ENCODE peak calls at places on chromosome 18, in four cellular contexts. F, R, V and Z are unnamed samples.

GRCh38 chr18:70420151-70420898 is 131.5 kb downstream of the SOCS6 start:
- DNase-seq in R (no peak), F (peak), V (peak), Z (no peak)

GRCh38 chr18:54358495-54358793 is 738 bp downstream of the C18orf54 start:
- DNase-seq in F (peak), V (no peak), R (no peak), Z (no peak)

GRCh38 chr18:79487198-79488165 is 91.8 kb downstream of the NFATC1 start:
- DNase-seq in F (no peak), R (no peak), V (no peak), Z (no peak)

GRCh38 chr18:10497350-10497749 is 28.5 kb upstream of the NAPG start:
- DNase-seq in F (peak), R (no peak), V (peak), Z (no peak)

GRCh38 chr18:8151176-8151575 is 458.1 kb upstream of the RAB12 start:
- DNase-seq in F (no peak), R (no peak), V (no peak), Z (no peak)

GRCh38 chr18:11947214-11948119 is 33.8 kb upstream of the IMPA2 start:
- DNase-seq in R (no peak), F (peak), V (peak), Z (peak)

GRCh38 chr18:59502222-59502898 is 143.3 kb upstream of the LMAN1 start:
- DNase-seq in R (no peak), V (peak), F (peak), Z (no peak)

GRCh38 chr18:32588191-32588590 is 117.5 kb upstream of the GAREM1 start:
- DNase-seq in V (no peak), F (no peak), R (no peak), Z (no peak)

GRCh38 chr18:31977270-31977872 is 34.4 kb upstream of the TRAPPC8 start:
- DNase-seq in R (peak), F (peak), V (peak), Z (no peak)

GRCh38 chr18:47251289-47252120 is at the start of gene SKOR2:
- DNase-seq in R (peak), V (no peak), F (peak), Z (no peak)

GRCh38 chr18:45775241-45775676 is 50.2 kb upstream of the SIGLEC15 start:
- DNase-seq in F (peak), R (peak), V (peak), Z (peak)

GRCh38 chr18:31508781-31509180 is 10.8 kb downstream of the DSG2 start:
- DNase-seq in F (no peak), V (no peak), R (no peak), Z (no peak)

GRCh38 chr18:49059028-49059670 is 108.4 kb upstream of the SMAD7 start:
- DNase-seq in R (no peak), F (peak), V (no peak), Z (no peak)

GRCh38 chr18:70384181-70384790 is 95.4 kb downstream of the SOCS6 start:
- DNase-seq in V (peak), R (no peak), F (peak), Z (peak)

GRCh38 chr18:31679133-31679731 is 5.1 kb downstream of the B4GALT6 start:
- DNase-seq in R (no peak), V (peak), F (peak), Z (peak)

GRCh38 chr18:48077291-48077690 is 146.8 kb upstream of the SMAD2 start:
- DNase-seq in F (no peak), R (no peak), V (no peak), Z (no peak)

GRCh38 chr18:63444567-63444966 is 22.3 kb upstream of the VPS4B start:
- DNase-seq in F (peak), V (peak), R (no peak), Z (no peak)

GRCh38 chr18:61616111-61616610 is 276.6 kb downstream of the RNF152 start:
- DNase-seq in V (no peak), F (no peak), R (no peak), Z (no peak)

GRCh38 chr18:13222371-13223281 is 4.1 kb downstream of the LDLRAD4 start:
- DNase-seq in F (peak), V (no peak), R (peak), Z (no peak)

GRCh38 chr18:70982292-70982691 is 693.4 kb downstream of the SOCS6 start:
- DNase-seq in V (no peak), F (no peak), R (no peak), Z (no peak)

GRCh38 chr18:48138660-48139426 is 208.4 kb upstream of the SMAD2 start:
- DNase-seq in R (no peak), V (no peak), F (no peak), Z (no peak)

GRCh38 chr18:48946329-48946835 is 4.4 kb downstream of the SMAD7 start:
- DNase-seq in F (no peak), R (peak), V (peak), Z (peak)

GRCh38 chr18:7084080-7084765 is 33.4 kb downstream of the LAMA1 start:
- DNase-seq in F (peak), V (peak), R (no peak), Z (peak)

GRCh38 chr18:60894254-60894945 is 438.8 kb upstream of the CDH20 start:
- DNase-seq in R (no peak), F (no peak), V (peak), Z (no peak)

GRCh38 chr18:3593381-3593903 is 143.5 kb downstream of the TGIF1 start:
- DNase-seq in V (peak), F (peak), R (peak), Z (no peak)

GRCh38 chr18:61748024-61748423 is 144.8 kb downstream of the RNF152 start:
- DNase-seq in R (no peak), F (no peak), V (no peak), Z (no peak)

GRCh38 chr18:33440011-33440383 is 524 bp downstream of the CCDC178 start:
- DNase-seq in R (peak), F (peak), V (peak), Z (peak)

GRCh38 chr18:35511833-35512232 is 14.1 kb upstream of the INO80C start:
- DNase-seq in F (no peak), R (no peak), V (no peak), Z (no peak)
- TF ChIP-seq CTCF in F (no peak), R (no peak), V (no peak), Z (peak)

GRCh38 chr18:26545737-26546136 is 2.6 kb downstream of the KCTD1 start:
- DNase-seq in V (no peak), R (no peak), F (no peak), Z (no peak)

GRCh38 chr18:26545335-26545734 is 3.0 kb downstream of the KCTD1 start:
- DNase-seq in V (no peak), R (no peak), F (no peak), Z (no peak)

GRCh38 chr18:26547302-26548143 is 830 bp downstream of the KCTD1 start:
- DNase-seq in V (peak), R (peak), F (peak), Z (no peak)

GRCh38 chr18:26546875-26547301 is 1.5 kb downstream of the KCTD1 start:
- DNase-seq in V (no peak), F (no peak), R (peak), Z (no peak)

GRCh38 chr18:26546170-26546874 is 2.0 kb downstream of the KCTD1 start:
- DNase-seq in F (peak), V (no peak), R (no peak), Z (no peak)
- H3K4me3 ChIP-seq in F (peak), V (peak), R (peak), Z (peak)

GRCh38 chr18:36769611-36770314 is 59.0 kb downstream of the TPGS2 start:
- DNase-seq in F (no peak), R (no peak), V (peak), Z (no peak)
- TF ChIP-seq CTCF in F (peak), R (peak), V (peak), Z (peak)

DNA sequence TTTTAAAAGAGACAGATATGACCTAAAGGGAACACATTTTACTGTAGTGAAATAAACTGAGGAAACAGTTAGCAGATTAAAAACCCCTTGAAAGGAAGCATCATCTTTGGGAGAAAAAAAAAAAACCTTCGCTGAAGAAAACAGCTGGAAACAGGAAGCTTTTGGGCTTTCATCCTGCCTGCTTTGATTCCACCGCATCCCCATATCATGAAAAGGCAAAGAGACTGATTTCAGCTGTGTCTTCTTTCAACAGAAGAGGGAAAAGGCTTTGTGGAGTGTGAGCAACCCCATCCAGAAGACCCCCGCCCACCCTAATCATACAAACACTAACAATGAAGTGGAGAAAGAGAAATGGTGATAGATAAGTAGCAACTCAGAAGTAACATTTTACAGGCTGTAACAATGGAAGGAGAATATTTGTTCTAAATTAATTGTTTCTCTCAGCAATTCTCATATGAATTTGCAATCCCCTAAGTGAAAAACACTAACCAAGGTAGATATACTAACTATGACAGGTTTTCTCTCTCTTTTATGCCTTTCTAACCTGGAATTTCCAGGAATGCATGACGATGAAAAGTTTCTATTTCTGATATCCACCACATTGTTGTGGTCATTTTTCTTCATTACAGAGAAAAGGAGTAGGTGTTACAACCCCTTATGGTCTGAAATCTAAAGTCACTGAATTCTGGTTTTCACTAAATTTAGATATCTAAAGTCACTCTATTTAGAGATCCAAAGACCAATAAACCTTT is 86.2 kb downstream of the TCF4 start:
- DNase-seq in F (no peak), V (no peak), R (no peak), Z (no peak)
- H3K4me3 ChIP-seq in F (no peak), V (no peak), R (no peak), Z (no peak)

DNA sequence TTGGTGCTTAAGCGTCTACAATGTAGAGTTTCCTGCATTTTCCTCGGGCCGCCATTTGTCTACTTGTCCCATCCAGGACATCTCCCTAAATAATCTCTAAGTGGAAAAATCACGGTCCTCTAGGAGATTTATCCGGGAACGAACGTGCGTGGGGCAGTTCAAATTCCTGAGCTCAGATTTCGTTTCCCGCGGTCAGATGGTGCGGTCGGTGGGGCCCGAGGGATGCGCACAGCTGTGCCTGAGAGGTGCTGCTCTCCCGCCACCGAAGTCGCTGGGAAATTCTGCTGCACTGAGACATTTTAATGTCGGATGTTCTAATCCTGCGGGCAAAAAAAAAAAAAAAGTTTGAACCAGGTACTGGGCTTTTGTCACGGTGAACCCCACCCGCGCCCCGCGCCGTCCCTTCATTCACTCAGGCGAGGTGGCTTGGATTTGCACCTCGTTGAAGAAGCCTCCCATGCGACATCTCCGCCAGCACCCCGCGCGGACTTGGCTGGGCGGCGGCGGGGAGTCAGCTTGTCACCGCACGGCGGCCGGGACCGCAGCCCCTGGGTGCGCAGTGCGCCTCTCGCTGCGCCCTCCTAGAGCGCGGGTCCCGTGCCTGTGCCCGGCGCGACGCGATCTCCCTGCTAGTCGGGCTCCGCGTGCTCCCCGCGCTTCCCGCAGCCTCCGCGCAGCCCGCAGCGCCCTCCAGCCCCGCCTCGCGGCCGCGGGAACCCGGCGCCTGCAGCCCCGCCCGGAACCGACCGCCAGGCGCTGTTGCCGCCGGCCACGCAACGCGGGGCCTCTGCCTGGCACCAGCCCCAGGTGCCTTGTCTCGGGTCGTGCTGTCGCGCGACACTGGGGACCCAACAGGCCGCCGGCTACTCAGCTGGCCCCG is 192.0 kb upstream of the TCF4 start:
- DNase-seq in F (peak), R (peak), V (peak), Z (no peak)
- TF ChIP-seq CTCF in F (peak), R (peak), V (peak), Z (peak)

GRCh38 chr18:74632856-74633255 is 35.2 kb downstream of the ZNF407 start:
- DNase-seq in R (no peak), F (no peak), V (no peak), Z (no peak)

GRCh38 chr18:74632088-74632679 is 34.5 kb downstream of the ZNF407 start:
- DNase-seq in R (no peak), V (no peak), F (no peak), Z (no peak)

GRCh38 chr18:74630804-74631203 is 33.1 kb downstream of the ZNF407 start:
- DNase-seq in V (no peak), R (no peak), F (no peak), Z (no peak)

GRCh38 chr18:74633652-74634352 is 36.1 kb downstream of the ZNF407 start:
- DNase-seq in V (no peak), F (no peak), R (no peak), Z (no peak)

DNA sequence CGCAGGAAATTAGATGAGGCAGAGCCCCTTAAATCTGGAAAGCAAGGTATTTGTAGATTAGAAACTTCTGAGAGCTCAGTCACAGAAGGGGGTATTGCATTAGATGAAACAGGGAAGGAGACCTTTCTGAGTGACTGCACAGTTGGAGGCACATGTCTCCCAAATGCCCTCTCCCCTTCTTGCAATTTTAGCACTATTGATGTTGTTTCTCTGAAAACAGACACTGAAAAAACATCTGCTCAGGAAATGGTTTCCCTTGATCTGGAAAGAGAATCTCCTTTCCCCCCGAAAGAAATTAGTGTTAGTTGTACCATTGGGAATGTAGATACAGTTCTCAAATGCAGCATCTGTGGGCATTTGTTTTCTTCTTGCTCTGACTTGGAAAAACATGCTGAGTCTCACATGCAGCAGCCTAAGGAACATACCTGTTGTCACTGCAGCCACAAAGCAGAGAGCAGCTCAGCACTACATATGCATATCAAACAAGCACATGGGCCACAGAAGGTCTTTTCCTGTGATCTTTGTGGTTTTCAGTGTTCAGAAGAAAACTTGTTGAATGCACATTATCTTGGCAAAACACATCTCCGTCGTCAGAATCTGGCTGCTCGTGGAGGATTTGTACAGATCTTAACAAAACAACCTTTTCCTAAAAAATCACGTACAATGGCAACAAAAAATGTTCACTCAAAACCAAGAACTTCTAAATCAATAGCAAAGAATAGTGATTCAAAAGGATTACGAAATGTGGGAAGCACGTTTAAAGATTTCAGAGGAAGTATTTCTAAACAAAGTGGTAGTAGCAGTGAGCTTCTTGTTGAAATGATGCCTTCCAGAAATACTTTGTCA is 33.8 kb downstream of the ZNF407 start:
- DNase-seq in F (peak), R (no peak), V (peak), Z (no peak)
- H3K4me3 ChIP-seq in F (peak), R (no peak), V (no peak), Z (no peak)